ENCODE peak calls at places on chromosomes 6 and 20, in four cellular contexts. One of them, this sample, is unnamed.

GRCh38 chr6:30459145-30459544 is 30.2 kb upstream of the HLA-E start:
- DNase-seq in GM12878: no peak
- DNase-seq in HepG2: no peak
- DNase-seq in K562: no peak
- DNase-seq in this sample: no peak

GRCh38 chr6:44219053-44219814 is 2.5 kb downstream of the MYMX start:
- DNase-seq in GM12878: no peak
- DNase-seq in HepG2: peak; percentile 80
- DNase-seq in K562: peak; percentile 90
- DNase-seq in this sample: peak; percentile 66

GRCh38 chr6:50602191-50602810 is 111.0 kb upstream of the TFAP2D start:
- DNase-seq in GM12878: no peak
- DNase-seq in HepG2: peak; percentile 41
- DNase-seq in K562: peak; percentile 46
- DNase-seq in this sample: peak; percentile 9

GRCh38 chr20:24763386-24764026 is 185.6 kb upstream of the CST7 start:
- DNase-seq in GM12878: no peak
- DNase-seq in HepG2: no peak
- DNase-seq in K562: no peak
- DNase-seq in this sample: no peak

GRCh38 chr6:79463721-79464120 is 73.5 kb downstream of the LCA5 start:
- DNase-seq in GM12878: no peak
- DNase-seq in HepG2: peak; percentile 86
- DNase-seq in K562: no peak
- DNase-seq in this sample: no peak

GRCh38 chr6:48889429-48889828 is 573.6 kb downstream of the MMUT start:
- DNase-seq in GM12878: no peak
- DNase-seq in HepG2: no peak
- DNase-seq in K562: no peak
- DNase-seq in this sample: no peak

GRCh38 chr20:59585714-59586404 is 18.5 kb upstream of the PHACTR3 start:
- DNase-seq in GM12878: no peak
- DNase-seq in HepG2: no peak
- DNase-seq in K562: no peak
- DNase-seq in this sample: no peak

GRCh38 chr6:168154263-168154917 is 75.4 kb upstream of the FRMD1 start:
- DNase-seq in GM12878: no peak
- DNase-seq in HepG2: no peak
- DNase-seq in K562: no peak
- DNase-seq in this sample: no peak

GRCh38 chr6:146481527-146481926 is 62.1 kb upstream of the RAB32 start:
- DNase-seq in GM12878: no peak
- DNase-seq in HepG2: no peak
- DNase-seq in K562: no peak
- DNase-seq in this sample: no peak
- TF ChIP-seq TARDBP in GM12878: no peak
- TF ChIP-seq TARDBP in HepG2: no peak
- TF ChIP-seq TARDBP in K562: no peak
- TF ChIP-seq TARDBP in this sample: no peak

DNA sequence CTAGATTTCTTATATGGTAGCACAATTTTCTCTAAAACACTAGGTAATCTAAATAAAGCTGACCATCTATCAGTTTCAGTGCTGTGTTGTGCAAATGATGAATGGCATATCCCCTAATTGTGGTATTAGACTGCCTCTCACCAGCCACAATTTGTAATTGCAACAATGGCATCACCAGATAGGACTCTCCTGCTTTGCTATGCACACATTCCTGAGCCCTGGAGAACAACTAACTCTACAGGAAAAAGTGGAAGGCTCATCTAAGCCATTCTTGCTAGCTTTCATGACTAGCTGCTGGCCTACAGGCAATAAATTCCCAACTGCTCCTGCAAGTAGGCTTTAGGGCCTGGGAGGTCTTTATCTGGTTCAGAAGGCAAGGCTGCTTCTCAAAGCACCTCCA is 974.1 kb downstream of the EYS start:
- DNase-seq in GM12878: no peak
- DNase-seq in HepG2: peak; percentile 9
- DNase-seq in K562: no peak
- DNase-seq in this sample: no peak
- TF ChIP-seq TARDBP in GM12878: no peak
- TF ChIP-seq TARDBP in HepG2: no peak
- TF ChIP-seq TARDBP in K562: no peak
- TF ChIP-seq TARDBP in this sample: no peak

GRCh38 chr20:35327074-35327976 is 35.1 kb upstream of the FAM83C start:
- DNase-seq in GM12878: no peak
- DNase-seq in HepG2: peak; percentile 100
- DNase-seq in K562: no peak
- DNase-seq in this sample: no peak
- TF ChIP-seq TARDBP in GM12878: no peak
- TF ChIP-seq TARDBP in HepG2: peak; percentile 97
- TF ChIP-seq TARDBP in K562: no peak
- TF ChIP-seq TARDBP in this sample: no peak

GRCh38 chr6:153309666-153310065 is 178.6 kb upstream of the RGS17 start:
- DNase-seq in GM12878: no peak
- DNase-seq in HepG2: no peak
- DNase-seq in K562: no peak
- DNase-seq in this sample: no peak

GRCh38 chr6:153312633-153313032 is 181.6 kb upstream of the RGS17 start:
- DNase-seq in GM12878: no peak
- DNase-seq in HepG2: peak; percentile 31
- DNase-seq in K562: no peak
- DNase-seq in this sample: peak; percentile 43
- TF ChIP-seq TARDBP in GM12878: no peak
- TF ChIP-seq TARDBP in HepG2: no peak
- TF ChIP-seq TARDBP in K562: no peak
- TF ChIP-seq TARDBP in this sample: no peak

DNA sequence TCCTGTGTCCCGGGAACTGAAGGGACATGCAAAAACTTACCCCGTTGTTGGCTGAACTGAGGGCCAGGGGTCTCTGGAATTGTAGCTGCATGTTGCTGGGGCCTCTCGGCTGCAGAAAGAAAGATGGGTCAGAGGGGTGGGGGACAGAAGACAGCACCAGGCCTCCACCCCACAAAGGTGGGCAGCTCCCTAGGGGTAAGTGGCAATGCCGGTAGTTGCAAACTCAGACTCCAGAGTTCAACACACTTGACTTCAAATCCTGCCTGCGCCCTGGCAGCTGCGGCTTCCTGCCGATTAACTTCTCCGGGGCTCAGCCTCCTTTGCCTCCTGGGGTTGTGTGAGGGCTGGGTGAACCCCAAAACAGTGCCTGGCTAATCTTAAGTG is 4.8 kb downstream of the ZBP1 start:
- DNase-seq in GM12878: no peak
- DNase-seq in HepG2: no peak
- DNase-seq in K562: no peak
- DNase-seq in this sample: no peak
- TF ChIP-seq TARDBP in GM12878: no peak
- TF ChIP-seq TARDBP in HepG2: no peak
- TF ChIP-seq TARDBP in K562: no peak
- TF ChIP-seq TARDBP in this sample: no peak

This sample was measured in HEK293T.